ENCODE peak calls at places on chromosomes 4 and X, in nine cellular contexts. X is mammary epithelial cell; A is breast epithelium; U is GM06990; J is right lobe of liver; Y is epithelial cell of esophagus; I is AG09309; P is AG09319; E is CD8-positive, alpha-beta T cell. F is an unnamed sample.

GRCh38 chrX:126165721-126166401 is at the start of gene DCAF12L2:
- DNase-seq in U (no peak), E (no peak), Y (peak; percentile 2), A (no peak), J (no peak), P (no peak), I (no peak), X (no peak), F (no peak)

GRCh38 chr4:52028970-52029369 is 8.8 kb upstream of the LRRC66 start:
- DNase-seq in Y (peak; percentile 78), E (no peak), P (no peak), U (no peak), X (peak; percentile 72), A (no peak), J (no peak), I (peak; percentile 29), F (no peak)

GRCh38 chrX:113548308-113549015 is 707.8 kb upstream of the AMOT start:
- DNase-seq in U (no peak), Y (no peak), P (no peak), X (no peak), I (no peak), E (no peak), A (no peak), J (no peak), F (no peak)

GRCh38 chrX:70755850-70756249 is 152.7 kb downstream of the TEX11 start:
- DNase-seq in X (no peak), E (peak; percentile 52), U (no peak), P (no peak), J (no peak), A (no peak), I (no peak), Y (no peak), F (no peak)

GRCh38 chrX:132748909-132749308 is 209.5 kb downstream of the HS6ST2 start:
- DNase-seq in Y (no peak), J (no peak), E (no peak), U (no peak), A (no peak), P (no peak), X (no peak), I (no peak), F (no peak)

GRCh38 chr4:87192155-87192919 is 28.1 kb downstream of the KLHL8 start:
- DNase-seq in E (no peak), I (no peak), X (peak; percentile 8), J (no peak), A (no peak), P (no peak), Y (no peak), U (no peak), F (no peak)

GRCh38 chrX:34659575-34659974 is 2.5 kb upstream of the TMEM47 start:
- DNase-seq in A (no peak), E (no peak), U (no peak), J (no peak), Y (no peak), X (no peak), I (no peak), P (no peak), F (no peak)

GRCh38 chr4:88792268-88792781 is 94.7 kb upstream of the NAP1L5 start:
- DNase-seq in E (no peak), A (no peak), J (no peak), Y (peak; percentile 93), I (peak; percentile 60), U (peak; percentile 15), P (peak; percentile 16), X (peak; percentile 96), F (peak; percentile 7)

GRCh38 chrX:7145454-7145853 is 2.1 kb upstream of the STS start:
- DNase-seq in J (no peak), I (no peak), X (no peak), Y (peak; percentile 25), P (no peak), A (no peak), E (no peak), U (no peak), F (no peak)

GRCh38 chrX:53695901-53696300 is 9.4 kb upstream of the HUWE1 start:
- DNase-seq in X (no peak), Y (no peak), I (no peak), P (no peak), J (no peak), E (no peak), A (no peak), U (no peak), F (no peak)

GRCh38 chr4:134585972-134586371 is 384.4 kb upstream of the PABPC4L start:
- DNase-seq in J (no peak), U (no peak), P (no peak), Y (no peak), A (no peak), I (no peak), X (no peak), E (no peak), F (no peak)

GRCh38 chr4:52234539-52235174 is 183.6 kb downstream of the SPATA18 start:
- DNase-seq in P (peak; percentile 28), A (no peak), Y (peak; percentile 64), E (no peak), X (peak; percentile 41), I (peak; percentile 27), U (no peak), J (peak; percentile 48), F (no peak)

GRCh38 chr4:56255820-56256219 is 131.5 kb downstream of the AASDH start:
- DNase-seq in P (no peak), Y (no peak), I (no peak), E (no peak), J (no peak), A (no peak), X (no peak), U (no peak), F (no peak)

GRCh38 chr4:153479118-153479517 is 13.0 kb downstream of the TMEM131L start:
- DNase-seq in A (no peak), J (no peak), Y (no peak), E (no peak), X (no peak), P (no peak), U (no peak), I (no peak), F (no peak)

GRCh38 chr4:68963389-68963788 is 11.8 kb upstream of the UGT2A3 start:
- DNase-seq in X (no peak), E (no peak), J (no peak), A (no peak), P (no peak), Y (peak; percentile 28), U (no peak), I (no peak), F (no peak)

GRCh38 chrX:30735839-30736238 is 82.6 kb downstream of the GK start:
- DNase-seq in P (peak; percentile 0), E (peak; percentile 70), I (peak; percentile 17), X (peak; percentile 47), J (peak; percentile 52), Y (peak; percentile 62), U (peak; percentile 27), A (no peak), F (peak; percentile 67)

GRCh38 chr4:99645036-99645435 is 12.6 kb downstream of the C4orf54 start:
- DNase-seq in A (no peak), Y (no peak), P (no peak), J (no peak), I (no peak), E (no peak), U (no peak), X (no peak), F (no peak)

GRCh38 chrX:40736170-40736505 is 796 bp upstream of the MED14 start:
- DNase-seq in J (no peak), A (no peak), X (no peak), I (peak; percentile 16), U (no peak), P (no peak), Y (no peak), E (no peak), F (peak; percentile 28)

GRCh38 chr4:142160509-142160908 is 524.1 kb downstream of the IL15 start:
- DNase-seq in J (no peak), X (no peak), Y (no peak), I (no peak), P (no peak), E (no peak), A (no peak), U (no peak), F (no peak)

GRCh38 chrX:147910607-147911006 is 1.1 kb upstream of the FMR1 start:
- DNase-seq in P (no peak), J (no peak), I (no peak), A (no peak), X (no peak), U (no peak), Y (no peak), E (no peak), F (no peak)

GRCh38 chr4:8306511-8307021 is 37.0 kb downstream of the HTRA3 start:
- DNase-seq in E (no peak), U (no peak), J (peak; percentile 41), A (no peak), X (no peak), I (no peak), Y (no peak), P (no peak), F (no peak)

GRCh38 chr4:80197132-80197573 is at the start of gene PRDM8:
- DNase-seq in A (no peak), X (no peak), U (no peak), E (no peak), P (no peak), I (no peak), Y (peak; percentile 19), J (no peak), F (no peak)

GRCh38 chrX:129522184-129523059 is 868 bp downstream of the SMARCA1 start:
- DNase-seq in X (peak; percentile 56), U (no peak), J (peak; percentile 63), A (no peak), E (peak; percentile 9), Y (peak; percentile 47), I (no peak), P (no peak), F (no peak)
- TF ChIP-seq CTCF in X (no peak), U (no peak), J (no peak), A (no peak), E (no peak), Y (peak; percentile 8), I (peak; percentile 33), P (peak; percentile 27), F (no peak)

GRCh38 chr4:170875868-170876267 is 786.1 kb upstream of the AADAT start:
- DNase-seq in Y (peak; percentile 13), U (no peak), J (no peak), A (no peak), E (no peak), X (no peak), P (no peak), I (no peak), F (no peak)
- TF ChIP-seq CTCF in Y (peak; percentile 40), U (peak; percentile 40), J (no peak), A (no peak), E (no peak), X (no peak), P (no peak), I (no peak), F (peak; percentile 8)

DNA sequence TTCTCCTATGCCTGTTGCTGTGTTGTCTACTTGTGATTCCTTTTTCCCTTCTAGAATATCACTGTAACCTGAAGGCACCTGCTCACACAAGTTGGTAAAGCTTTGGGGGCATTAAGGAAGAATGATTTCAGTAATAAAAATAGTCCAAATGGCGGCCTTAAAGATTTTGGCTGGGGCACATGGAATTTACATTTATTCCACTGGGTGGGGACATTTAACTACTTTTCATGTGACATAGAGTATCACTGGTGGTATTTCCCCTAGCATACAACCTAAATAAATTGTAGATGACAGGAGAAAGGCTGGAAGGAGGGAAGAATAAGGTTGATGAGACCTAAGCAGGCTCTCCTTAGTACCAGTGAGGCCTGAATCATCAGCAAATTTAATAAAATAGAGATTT is 121.8 kb upstream of the EDA2R start:
- DNase-seq in I (no peak), Y (no peak), J (no peak), X (no peak), E (no peak), P (no peak), A (no peak), U (no peak), F (no peak)
- TF ChIP-seq CTCF in I (peak; percentile 2), Y (no peak), J (peak; percentile 35), X (no peak), E (no peak), P (no peak), A (no peak), U (no peak), F (peak; percentile 21)

GRCh38 chrX:106959897-106960296 is 39.7 kb downstream of the CLDN2 start:
- DNase-seq in P (no peak), U (no peak), Y (peak; percentile 21), X (peak; percentile 7), J (peak; percentile 43), I (no peak), E (no peak), A (no peak), F (no peak)
- TF ChIP-seq CTCF in P (peak; percentile 22), U (no peak), Y (peak; percentile 13), X (no peak), J (peak; percentile 50), I (peak; percentile 39), E (no peak), A (no peak), F (no peak)